ENCODE peak calls at places on chromosomes 13 and 19, in five cellular contexts. S is pancreas, B is fibroblast of lung, D is neural progenitor cell, G is IMR-90. H is an unnamed sample. For H3K9me3, the result is how much of the 10 kb centered on the place peaks cover.

GRCh38 chr13:93002071-93002470 is 224.5 kb upstream of the GPC6 start:
- DNase-seq in S (no peak), B (peak), D (no peak), G (no peak), H (no peak)

GRCh38 chr13:44795176-44795575 is 194.1 kb downstream of the NUFIP1 start:
- DNase-seq in S (no peak), B (no peak), D (no peak), G (peak), H (no peak)

GRCh38 chr13:89746554-89746953 is 1600.9 kb upstream of the MIR17HG start:
- DNase-seq in S (no peak), B (no peak), D (peak), G (no peak), H (peak)

GRCh38 chr13:31160857-31161582 is 684 bp downstream of the HSPH1 start:
- DNase-seq in S (peak), B (peak), D (peak), G (peak), H (peak)

GRCh38 chr13:114099918-114100445 is 32.4 kb downstream of the RASA3 start:
- DNase-seq in S (no peak), B (peak), D (peak), G (peak), H (peak)

GRCh38 chr19:11261902-11262839 is at the start of gene DOCK6:
- DNase-seq in S (no peak), B (no peak), D (peak), G (no peak), H (peak)

GRCh38 chr19:7857727-7858701 is 16.2 kb downstream of the PRR36 start:
- DNase-seq in S (no peak), B (no peak), D (peak), G (no peak), H (no peak)

GRCh38 chr13:24274452-24274971 is 34.9 kb upstream of the C1QTNF9 start:
- DNase-seq in S (no peak), B (no peak), D (no peak), G (peak), H (no peak)

GRCh38 chr19:39843919-39844793 is 2.0 kb downstream of the FBL start:
- DNase-seq in S (no peak), B (peak), D (peak), G (peak), H (peak)

GRCh38 chr19:47230921-47231214 is at the start of gene BBC3:
- DNase-seq in S (no peak), B (no peak), D (no peak), G (no peak), H (no peak)

GRCh38 chr19:42335971-42336370 is 10.5 kb downstream of the MEGF8 start:
- DNase-seq in S (no peak), B (no peak), D (no peak), G (no peak), H (no peak)

GRCh38 chr13:73722120-73722519 is 412.1 kb downstream of the KLF12 start:
- DNase-seq in S (no peak), B (peak), D (no peak), G (peak), H (no peak)

GRCh38 chr13:68304287-68304893 is 1074.3 kb upstream of the PCDH9 start:
- DNase-seq in S (no peak), B (peak), D (peak), G (no peak), H (peak)

GRCh38 chr19:5680083-5680436 is 256 bp downstream of the MICOS13 start:
- DNase-seq in S (no peak), B (no peak), D (peak), G (peak), H (no peak)

GRCh38 chr13:28349371-28349770 is 145.6 kb downstream of the FLT1 start:
- DNase-seq in S (no peak), B (no peak), D (no peak), G (no peak), H (no peak)

GRCh38 chr13:76331948-76332712 is 554.1 kb downstream of the KCTD12 start:
- DNase-seq in S (no peak), B (peak), D (no peak), G (peak), H (peak)

GRCh38 chr19:31960474-31960873 is 384.9 kb upstream of the ZNF507 start:
- DNase-seq in S (no peak), B (peak), D (no peak), G (no peak), H (no peak)

GRCh38 chr19:49340865-49341718 is 5.9 kb downstream of the CD37 start:
- DNase-seq in S (peak), B (no peak), D (no peak), G (no peak), H (no peak)

GRCh38 chr13:40341086-40341471 is 325.4 kb downstream of the FOXO1 start:
- DNase-seq in S (no peak), B (peak), D (peak), G (no peak), H (no peak)

GRCh38 chr13:65149687-65150086 is 2080.4 kb downstream of the PCDH9 start:
- DNase-seq in S (no peak), B (no peak), D (no peak), G (no peak), H (no peak)

GRCh38 chr13:40315416-40316064 is 350.9 kb downstream of the FOXO1 start:
- DNase-seq in S (peak), B (peak), D (no peak), G (no peak), H (peak)

GRCh38 chr13:41859555-41859954 is 101.4 kb downstream of the VWA8 start:
- DNase-seq in S (no peak), B (no peak), D (no peak), G (no peak), H (no peak)

GRCh38 chr13:33194820-33195692 is 90.5 kb downstream of the STARD13 start:
- DNase-seq in S (peak), B (peak), D (no peak), G (peak), H (peak)

GRCh38 chr19:4717191-4717965 is 6.3 kb downstream of the DPP9 start:
- DNase-seq in S (no peak), B (peak), D (no peak), G (peak), H (peak)

GRCh38 chr19:1396768-1397679 is 4.3 kb downstream of the GAMT start:
- DNase-seq in S (no peak), B (no peak), D (no peak), G (no peak), H (no peak)

GRCh38 chr19:16235811-16236710 is 38.4 kb downstream of the AP1M1 start:
- DNase-seq in S (no peak), B (no peak), D (no peak), G (no peak), H (no peak)

GRCh38 chr19:10686661-10687517 is 14.3 kb upstream of the QTRT1 start:
- DNase-seq in S (no peak), B (peak), D (no peak), G (peak), H (no peak)

GRCh38 chr19:18017275-18018083 is 9.5 kb downstream of the ARRDC2 start:
- DNase-seq in S (no peak), B (no peak), D (no peak), G (no peak), H (no peak)

GRCh38 chr19:18021121-18021755 is 13.3 kb downstream of the ARRDC2 start:
- DNase-seq in S (peak), B (peak), D (no peak), G (peak), H (no peak)

GRCh38 chr19:18023596-18024212 is 15.7 kb downstream of the ARRDC2 start:
- DNase-seq in S (peak), B (no peak), D (no peak), G (no peak), H (no peak)

DNA sequence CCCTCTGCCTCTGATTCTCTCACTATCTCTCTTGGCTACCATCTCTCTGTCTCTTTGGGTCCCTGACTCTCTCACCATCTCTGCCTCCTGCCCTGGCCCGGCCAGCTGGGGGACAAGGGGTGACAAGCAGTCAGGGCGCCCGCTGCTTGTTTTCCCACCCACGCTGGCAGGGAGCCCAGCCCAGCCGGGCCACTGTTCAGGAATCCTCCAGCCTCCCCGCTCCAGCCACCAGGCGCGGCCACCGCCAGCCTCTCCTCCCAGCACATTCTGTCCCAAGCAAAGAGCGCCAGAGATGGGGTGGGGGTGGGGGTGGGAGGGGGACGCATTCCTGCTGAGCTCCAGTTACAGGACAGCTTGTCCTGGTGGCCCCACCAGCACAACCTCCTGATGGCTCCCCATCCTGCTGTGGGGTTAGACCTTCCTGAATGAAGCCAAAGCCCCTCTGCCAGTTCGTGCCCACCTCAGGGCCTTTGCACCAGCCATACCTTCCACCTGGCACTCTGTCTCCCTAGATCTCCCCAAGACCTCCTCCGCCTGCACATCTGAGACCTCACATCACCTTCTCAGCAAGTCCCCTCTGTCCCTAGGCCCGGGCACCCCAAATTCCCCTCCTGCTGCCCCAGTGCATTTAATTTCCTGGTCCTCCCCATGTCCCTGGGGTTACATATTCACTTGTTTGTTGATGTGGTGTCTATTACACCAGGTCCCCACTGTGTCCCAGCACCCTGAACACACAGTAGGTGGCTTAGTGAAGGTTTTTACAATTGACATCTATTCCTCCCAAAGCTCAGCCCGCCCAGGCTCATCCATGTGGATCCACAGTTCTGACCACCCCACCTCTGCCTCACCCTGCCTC is 12.5 kb downstream of the ARRDC2 start:
- DNase-seq in S (peak), B (peak), D (no peak), G (peak), H (peak)
- TF ChIP-seq CTCF in S (no peak), B (no peak), D (no peak), G (no peak), H (no peak)

GRCh38 chr19:36638862-36639510 is 27.7 kb downstream of the ZNF461 start:
- DNase-seq in S (no peak), B (peak), D (no peak), G (no peak), H (peak)
- H3K9me3 ChIP-seq in S (under half), B (under half), D (under half), G (half or more), H (under half)

DNA sequence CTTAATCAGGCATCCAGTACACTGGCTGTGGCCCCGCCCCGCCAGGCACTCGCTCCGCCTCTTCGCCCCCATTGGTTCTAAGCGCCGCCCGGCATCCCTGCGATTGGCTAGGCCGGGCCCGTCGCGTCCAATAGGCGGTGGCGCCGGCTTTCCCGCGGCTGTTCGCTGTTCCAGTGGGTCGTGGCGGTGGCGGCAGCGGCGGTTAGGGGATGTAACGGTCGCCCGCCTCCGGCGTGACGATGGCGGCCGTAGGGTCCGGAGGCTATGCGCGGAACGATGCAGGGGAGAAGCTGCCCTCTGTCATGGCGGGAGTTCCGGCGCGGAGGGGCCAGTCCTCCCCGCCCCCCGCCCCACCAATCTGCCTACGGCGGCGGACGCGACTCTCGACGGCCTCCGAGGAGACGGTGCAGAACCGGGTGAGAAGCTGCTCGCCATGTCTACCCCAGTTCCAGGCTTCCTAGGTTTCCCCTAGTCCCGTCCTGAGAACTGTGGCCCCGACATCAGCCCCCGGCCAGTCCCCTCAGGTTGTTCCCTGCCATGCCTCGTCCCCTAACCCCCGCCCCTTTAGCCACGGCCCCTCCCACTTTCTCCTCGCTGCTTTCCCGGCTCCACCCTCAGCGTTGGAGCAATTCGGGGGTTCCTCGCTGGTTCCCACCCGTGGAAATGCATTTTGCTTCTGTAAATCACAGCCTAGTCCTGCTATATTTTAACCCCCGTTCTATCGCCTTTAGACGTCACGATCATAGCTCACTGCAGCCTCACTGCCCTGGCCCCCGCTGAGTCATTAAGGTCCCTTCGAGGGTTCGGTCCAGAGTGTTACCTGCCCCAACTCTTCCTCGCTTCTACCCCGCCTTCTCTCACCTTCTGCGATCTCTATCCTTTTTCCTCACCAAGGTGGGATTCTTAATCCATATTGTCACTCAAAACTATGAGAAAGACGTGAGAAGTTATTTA is at the start of gene WDR62:
- DNase-seq in S (peak), B (peak), D (peak), G (no peak), H (peak)
- TF ChIP-seq CTCF in S (no peak), B (no peak), D (no peak), G (no peak), H (no peak)

DNA sequence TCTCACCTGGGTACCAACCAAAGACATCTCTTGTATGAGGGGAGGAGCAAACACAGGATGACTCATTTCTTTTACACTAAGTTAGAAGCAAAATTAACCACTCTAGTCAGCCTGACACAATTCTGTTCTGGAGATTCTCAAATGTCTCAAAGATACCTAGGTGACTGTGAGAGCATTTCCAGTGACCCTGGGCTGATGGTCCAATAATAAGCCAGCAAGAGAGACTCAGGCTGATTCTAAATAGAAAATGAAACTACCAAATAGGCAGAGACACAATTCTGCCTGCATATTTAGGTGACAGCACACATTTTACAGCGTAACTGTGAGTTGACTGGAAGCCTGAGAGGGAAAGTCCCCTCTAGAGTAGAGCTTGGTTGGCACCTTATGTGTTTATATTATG is 16.3 kb downstream of the ZNF91 start:
- DNase-seq in S (no peak), B (peak), D (no peak), G (no peak), H (no peak)
- H3K9me3 ChIP-seq in S (under half), B (under half), D (under half), G (under half), H (under half)

DNA sequence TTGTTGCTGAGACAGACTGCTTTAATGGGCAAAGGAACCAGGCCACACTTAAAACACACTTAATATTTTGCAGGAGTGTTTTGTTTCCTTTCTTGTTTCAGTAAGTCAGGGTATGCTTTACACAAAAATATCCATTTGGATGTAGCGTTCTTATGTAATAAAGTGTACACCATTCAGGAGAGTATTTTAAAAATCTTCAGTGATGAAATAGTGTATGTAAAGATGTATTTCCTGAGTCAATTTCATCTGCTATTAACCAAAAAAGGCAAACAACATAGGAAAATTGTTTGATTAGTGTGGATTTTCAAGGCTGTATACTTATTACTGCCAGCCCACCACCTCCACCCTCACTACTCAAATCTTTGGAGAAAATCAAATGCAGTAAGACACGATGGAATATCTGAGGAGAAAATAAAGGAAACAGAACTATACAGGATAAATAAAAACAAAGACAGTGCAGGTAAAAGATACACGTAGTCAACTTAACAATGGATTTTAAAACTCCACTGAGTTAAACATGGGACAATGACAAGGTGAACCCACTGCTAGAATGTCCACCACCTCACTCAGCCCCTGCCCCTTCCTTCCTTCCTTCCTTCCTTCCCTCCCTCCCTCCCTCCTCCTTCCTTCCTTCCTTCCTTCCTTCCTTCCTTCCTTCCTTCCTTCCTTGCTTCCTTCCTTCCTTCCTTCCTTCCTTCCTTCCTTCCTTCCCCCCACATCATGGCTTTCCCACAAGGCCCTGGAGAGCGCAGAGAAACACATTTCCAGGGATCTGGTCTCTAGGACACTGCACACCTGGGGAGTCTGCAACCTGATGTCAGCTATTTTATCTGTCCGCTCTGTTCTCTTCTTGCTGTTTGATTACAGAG is 360.3 kb downstream of the IRS2 start:
- DNase-seq in S (no peak), B (no peak), D (no peak), G (no peak), H (no peak)
- TF ChIP-seq CTCF in S (no peak), B (no peak), D (no peak), G (no peak), H (no peak)

DNA sequence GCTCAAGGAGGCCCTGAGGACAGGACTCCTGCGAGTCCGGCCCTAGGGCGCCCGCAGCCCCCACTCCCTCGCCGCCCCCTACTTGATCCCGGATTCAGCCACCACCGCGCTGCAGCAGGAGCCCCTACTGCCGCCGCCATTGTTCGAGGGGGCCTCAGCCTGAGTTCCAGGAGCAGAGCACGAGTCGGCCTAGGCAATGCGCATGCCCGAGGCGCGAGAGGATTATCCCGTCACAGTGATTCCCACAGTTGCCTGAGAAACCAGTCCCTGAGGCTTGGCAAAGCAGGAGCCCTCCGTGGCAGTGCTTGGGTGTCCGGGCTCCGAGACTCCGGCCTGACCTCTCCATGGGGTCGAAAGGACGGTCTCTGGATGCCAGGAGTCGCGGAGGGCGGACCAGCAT is 68.4 kb upstream of the ZNF420 start:
- DNase-seq in S (no peak), B (no peak), D (no peak), G (no peak), H (no peak)
- H3K9me3 ChIP-seq in S (under half), B (under half), D (under half), G (half or more), H (under half)

DNA sequence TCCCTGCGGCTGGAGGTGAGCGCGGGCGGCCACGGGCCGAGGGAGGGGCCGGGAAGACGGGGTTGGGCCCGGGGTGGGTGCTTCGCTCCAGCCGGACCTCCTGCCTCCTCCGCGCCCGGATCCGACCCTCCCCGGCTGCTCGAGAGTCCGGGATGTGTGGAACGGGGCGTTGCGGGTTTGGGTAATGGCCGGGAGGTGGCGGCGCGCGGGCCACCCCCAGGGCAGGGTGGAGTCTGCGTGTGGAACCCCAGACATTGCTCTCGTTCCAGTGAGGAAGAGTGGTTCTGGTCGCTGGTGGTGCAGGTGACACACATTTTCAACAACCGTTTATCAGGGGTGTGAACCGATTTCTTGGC is 38.8 kb downstream of the ARHGEF7 start:
- DNase-seq in S (peak), B (no peak), D (no peak), G (no peak), H (no peak)
- TF ChIP-seq CTCF in S (no peak), B (no peak), D (peak), G (no peak), H (peak)

DNA sequence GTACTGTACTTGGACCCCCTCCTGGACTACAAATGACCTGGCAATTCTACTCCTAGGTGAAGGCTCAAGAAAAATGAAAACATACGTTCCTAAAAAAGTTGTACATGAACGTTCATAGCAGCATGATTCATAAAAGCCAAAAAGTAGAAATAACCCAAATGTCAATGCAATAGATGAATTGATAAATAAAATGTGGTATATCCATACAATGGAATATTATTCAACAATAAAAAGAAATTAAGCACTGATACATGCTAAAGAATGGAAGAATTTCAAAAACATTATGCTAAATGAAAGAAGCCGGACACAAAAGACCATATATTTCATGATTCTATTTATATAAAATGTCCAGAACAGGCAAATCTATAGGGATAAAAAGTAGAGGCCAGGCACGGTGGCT is 9.5 kb downstream of the ZNF432 start:
- DNase-seq in S (no peak), B (no peak), D (no peak), G (no peak), H (no peak)
- H3K9me3 ChIP-seq in S (under half), B (under half), D (under half), G (under half), H (under half)